ENCODE peak calls at places on chromosomes 11 and 22, in five cellular contexts. B is neural crest cell, G is GM13977, E is HCT116, D is H1. X is an unnamed sample.

GRCh38 chr11:19674831-19675230 is 37.8 kb upstream of the NAV2 start:
- DNase-seq in B (no peak), D (no peak), E (no peak), G (no peak), X (no peak)

GRCh38 chr11:101860694-101861371 is 54.0 kb upstream of the CEP126 start:
- DNase-seq in D (peak), G (peak), E (peak), B (peak), X (peak)

GRCh38 chr11:2836335-2837095 is 49.1 kb downstream of the CDKN1C start:
- DNase-seq in E (no peak), D (no peak), G (no peak), B (no peak), X (no peak)

GRCh38 chr11:108345767-108346166 is 121.6 kb downstream of the C11orf65 start:
- DNase-seq in B (no peak), E (no peak), G (no peak), D (no peak), X (no peak)

GRCh38 chr11:134024420-134025085 is 44.3 kb upstream of the JAM3 start:
- DNase-seq in E (no peak), G (no peak), D (no peak), B (no peak), X (no peak)

GRCh38 chr11:20355221-20356219 is 8.0 kb upstream of the HTATIP2 start:
- DNase-seq in D (no peak), G (peak), E (peak), B (peak), X (peak)

GRCh38 chr11:66277475-66278391 is at the start of gene CNIH2:
- DNase-seq in B (peak), G (peak), E (no peak), D (no peak), X (peak)

GRCh38 chr11:8096575-8096974 is 15.6 kb downstream of the TUB start:
- DNase-seq in D (no peak), B (no peak), E (no peak), G (no peak), X (no peak)

GRCh38 chr22:17243524-17243923 is 24.3 kb upstream of the ADA2 start:
- DNase-seq in B (no peak), G (peak), E (no peak), D (no peak), X (peak)

GRCh38 chr11:70005107-70005818 is 72.9 kb upstream of the ANO1 start:
- DNase-seq in G (no peak), B (no peak), E (no peak), D (no peak), X (no peak)

GRCh38 chr11:37721485-37721884 is 1123.4 kb upstream of the RAG2 start:
- DNase-seq in B (no peak), E (no peak), D (no peak), G (no peak), X (no peak)

GRCh38 chr11:110891411-110891810 is 179.2 kb upstream of the ARHGAP20 start:
- DNase-seq in B (no peak), D (no peak), G (no peak), E (no peak), X (no peak)

GRCh38 chr11:46890665-46891064 is 27.7 kb downstream of the LRP4 start:
- DNase-seq in G (no peak), E (no peak), B (no peak), D (no peak), X (no peak)

GRCh38 chr22:42367980-42368378 is 64.2 kb downstream of the NFAM1 start:
- DNase-seq in D (no peak), G (no peak), B (no peak), E (no peak), X (no peak)

GRCh38 chr11:65503923-65504670 is 5.3 kb downstream of the MALAT1 start:
- DNase-seq in G (no peak), E (no peak), D (no peak), B (no peak), X (no peak)

GRCh38 chr11:119699227-119699626 is 29.8 kb downstream of the NECTIN1 start:
- DNase-seq in D (no peak), E (no peak), B (no peak), G (no peak), X (no peak)

GRCh38 chr11:119085523-119085878 is 820 bp downstream of the HMBS start:
- DNase-seq in B (no peak), E (no peak), D (no peak), G (no peak), X (peak)

GRCh38 chr22:25492162-25492561 is 72.3 kb upstream of the GRK3 start:
- DNase-seq in D (no peak), G (no peak), B (no peak), E (no peak), X (no peak)

GRCh38 chr11:2563216-2564007 is 118.6 kb downstream of the KCNQ1 start:
- DNase-seq in D (no peak), G (no peak), B (no peak), E (no peak), X (no peak)

DNA sequence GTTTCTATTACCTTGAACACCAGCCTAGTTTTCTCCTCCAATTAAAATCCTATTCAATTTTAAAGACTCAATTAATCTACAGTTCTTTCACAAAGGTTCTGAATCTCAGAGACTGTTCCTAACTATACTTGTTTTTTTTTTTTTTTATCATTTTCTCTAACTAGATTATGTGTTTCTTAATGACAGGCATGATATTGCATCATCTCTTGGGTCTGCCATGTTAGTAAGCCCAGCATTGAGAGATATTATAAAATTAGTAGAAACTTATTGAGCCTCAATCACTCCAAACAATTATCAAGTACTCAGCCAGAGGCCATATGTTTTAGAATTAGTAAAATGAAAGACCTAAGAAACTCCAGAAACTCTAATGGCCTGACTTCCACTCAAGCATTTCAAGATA is 28.1 kb upstream of the SLC5A12 start:
- DNase-seq in E (no peak), B (no peak), D (no peak), G (no peak), X (no peak)
- TF ChIP-seq CTCF in E (no peak), B (no peak), D (no peak), G (no peak), X (no peak)

GRCh38 chr22:48574776-48575566 is 1252.7 kb downstream of the BRD1 start:
- DNase-seq in D (peak), B (peak), G (no peak), E (no peak), X (peak)
- TF ChIP-seq CTCF in D (peak), B (peak), G (no peak), E (no peak), X (peak)

GRCh38 chr22:48823941-48824340 is 1003.7 kb downstream of the BRD1 start:
- DNase-seq in B (no peak), D (no peak), E (no peak), G (no peak), X (no peak)
- TF ChIP-seq CTCF in B (no peak), D (no peak), E (no peak), G (no peak), X (no peak)

DNA sequence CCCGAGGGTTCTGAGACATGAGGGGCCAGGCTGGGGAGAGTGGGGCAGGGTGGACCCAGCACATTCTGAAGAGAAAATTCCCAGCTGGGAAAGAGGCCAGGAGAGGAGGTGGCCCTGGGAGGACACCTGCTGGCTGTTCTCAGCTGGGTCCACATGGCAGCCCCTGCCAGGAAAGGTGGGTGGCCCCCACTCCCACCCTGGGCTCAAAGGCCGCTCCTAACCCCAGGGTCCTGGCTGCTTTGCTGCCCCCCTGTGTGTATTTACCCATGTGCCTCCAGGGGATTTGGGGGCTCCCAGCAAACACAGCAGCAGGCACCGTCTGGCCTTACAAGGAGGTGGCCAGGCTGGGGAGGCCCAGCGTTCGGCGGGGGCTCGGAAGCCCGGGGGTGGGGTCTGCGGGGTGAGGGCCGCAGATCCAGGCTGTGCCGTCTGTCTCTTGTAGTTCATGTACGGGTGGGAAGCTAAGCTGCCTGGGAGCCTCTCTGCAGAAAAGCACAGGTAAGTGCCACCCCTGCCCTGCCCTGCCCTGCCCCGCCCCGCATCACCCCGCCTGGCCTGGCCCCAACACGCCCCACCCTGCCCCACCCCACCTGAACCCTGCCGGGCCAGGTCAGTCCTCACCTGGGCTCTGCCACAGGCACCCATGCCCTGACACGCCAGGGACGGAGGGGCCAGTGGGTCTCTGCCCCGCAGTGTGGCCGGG is 10.6 kb downstream of the MUC5B start:
- DNase-seq in D (no peak), G (no peak), E (no peak), B (no peak), X (peak)
- TF ChIP-seq CTCF in D (no peak), G (no peak), E (peak), B (no peak), X (no peak)

GRCh38 chr22:41367680-41368542 is 13.8 kb upstream of the TEF start:
- DNase-seq in G (no peak), E (no peak), D (no peak), B (no peak), X (no peak)

GRCh38 chr22:41365425-41365824 is 16.3 kb upstream of the TEF start:
- DNase-seq in E (no peak), G (no peak), D (no peak), B (no peak), X (no peak)

GRCh38 chr22:41368543-41368817 is 13.3 kb upstream of the TEF start:
- DNase-seq in G (no peak), D (no peak), E (no peak), B (no peak), X (no peak)

GRCh38 chr22:41366323-41367014 is 15.3 kb upstream of the TEF start:
- DNase-seq in E (no peak), B (no peak), D (no peak), G (peak), X (no peak)

GRCh38 chr22:41367039-41367679 is 14.6 kb upstream of the TEF start:
- DNase-seq in D (no peak), B (peak), G (peak), E (peak), X (no peak)
- TF ChIP-seq CTCF in D (no peak), B (no peak), G (no peak), E (no peak), X (no peak)

DNA sequence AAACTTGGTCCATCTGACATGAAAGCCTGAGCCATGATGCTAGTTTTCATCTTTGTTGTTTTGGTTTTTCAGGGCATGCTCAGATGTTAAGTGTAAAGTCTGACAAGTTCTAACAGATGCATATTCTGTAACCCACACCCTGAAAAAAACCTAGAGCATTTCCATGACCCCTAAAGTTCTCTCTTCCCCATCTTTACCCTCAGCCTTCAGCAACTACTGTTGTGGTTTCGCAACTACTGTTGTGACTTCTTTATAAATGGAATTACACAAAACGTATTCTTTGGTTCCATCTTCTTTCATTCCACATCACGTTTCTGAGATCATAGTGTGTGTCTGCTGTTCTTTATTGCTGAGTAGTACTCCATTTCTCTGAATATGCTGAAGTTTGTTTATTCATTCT is 65.1 kb upstream of the LDLRAD3 start:
- DNase-seq in D (no peak), B (no peak), E (no peak), G (no peak), X (no peak)
- TF ChIP-seq CTCF in D (no peak), B (no peak), E (no peak), G (no peak), X (no peak)